ENCODE peak calls at places on chromosome 12, in five cellular contexts. P, M, X, A and T are unnamed samples. For H3K4me1, the result is how much of the 10 kb centered on the place peaks cover.

GRCh38 chr12:131920157-131920508 is 8.9 kb upstream of the PUS1 start:
- DNase-seq in P (no peak), M (no peak), X (no peak), A (no peak), T (no peak)

GRCh38 chr12:73266206-73266605 is 994.0 kb downstream of the TRHDE start:
- DNase-seq in P (no peak), M (no peak), X (no peak), A (no peak), T (no peak)

GRCh38 chr12:54357802-54358619 is 6.3 kb downstream of the GPR84 start:
- DNase-seq in P (no peak), M (no peak), X (no peak), A (no peak), T (no peak)

GRCh38 chr12:96434107-96434506 is 33.9 kb upstream of the CDK17 start:
- DNase-seq in P (no peak), M (peak), X (no peak), A (no peak), T (no peak)

GRCh38 chr12:2624543-2625266 is 170.1 kb upstream of the FKBP4 start:
- DNase-seq in P (no peak), M (no peak), X (no peak), A (no peak), T (no peak)

GRCh38 chr12:105799103-105799502 is 339.7 kb downstream of the NUAK1 start:
- DNase-seq in P (no peak), M (no peak), X (no peak), A (no peak), T (no peak)

GRCh38 chr12:25301798-25302197 is 51.1 kb upstream of the KRAS start:
- DNase-seq in P (no peak), M (no peak), X (no peak), A (no peak), T (no peak)

GRCh38 chr12:90841336-90841735 is 113.6 kb downstream of the CCER1 start:
- DNase-seq in P (no peak), M (no peak), X (no peak), A (no peak), T (no peak)

GRCh38 chr12:106871477-106871876 is 84.2 kb upstream of the TMEM263 start:
- DNase-seq in P (no peak), M (no peak), X (no peak), A (no peak), T (no peak)

GRCh38 chr12:29241821-29242591 is 92.9 kb downstream of the FAR2 start:
- DNase-seq in P (peak), M (peak), X (peak), A (no peak), T (no peak)

GRCh38 chr12:28130625-28131598 is 59.3 kb upstream of the CCDC91 start:
- DNase-seq in P (peak), M (no peak), X (peak), A (no peak), T (no peak)

GRCh38 chr12:54350743-54351142 is 13.5 kb downstream of the GPR84 start:
- DNase-seq in P (no peak), M (no peak), X (no peak), A (no peak), T (no peak)

GRCh38 chr12:68559984-68560822 is 50.5 kb upstream of the RAP1B start:
- DNase-seq in P (peak), M (peak), X (no peak), A (no peak), T (no peak)

GRCh38 chr12:109927622-109928021 is 27.5 kb downstream of the TCHP start:
- DNase-seq in P (no peak), M (peak), X (peak), A (peak), T (no peak)

GRCh38 chr12:28507867-28508266 is 317.6 kb downstream of the CCDC91 start:
- DNase-seq in P (no peak), M (no peak), X (no peak), A (no peak), T (no peak)

GRCh38 chr12:30985814-30986452 is 59.4 kb downstream of the TSPAN11 start:
- DNase-seq in P (no peak), M (peak), X (peak), A (peak), T (peak)

GRCh38 chr12:114664661-114665320 is 19.2 kb downstream of the TBX3 start:
- DNase-seq in P (no peak), M (no peak), X (no peak), A (no peak), T (no peak)
- H3K4me3 ChIP-seq in P (no peak), M (no peak), X (no peak), A (no peak), T (no peak)

GRCh38 chr12:125092872-125093680 is 27.8 kb downstream of the AACS start:
- DNase-seq in P (peak), M (peak), X (peak), A (no peak), T (peak)
- TF ChIP-seq CTCF in P (no peak), M (no peak), X (peak), A (no peak), T (peak)

DNA sequence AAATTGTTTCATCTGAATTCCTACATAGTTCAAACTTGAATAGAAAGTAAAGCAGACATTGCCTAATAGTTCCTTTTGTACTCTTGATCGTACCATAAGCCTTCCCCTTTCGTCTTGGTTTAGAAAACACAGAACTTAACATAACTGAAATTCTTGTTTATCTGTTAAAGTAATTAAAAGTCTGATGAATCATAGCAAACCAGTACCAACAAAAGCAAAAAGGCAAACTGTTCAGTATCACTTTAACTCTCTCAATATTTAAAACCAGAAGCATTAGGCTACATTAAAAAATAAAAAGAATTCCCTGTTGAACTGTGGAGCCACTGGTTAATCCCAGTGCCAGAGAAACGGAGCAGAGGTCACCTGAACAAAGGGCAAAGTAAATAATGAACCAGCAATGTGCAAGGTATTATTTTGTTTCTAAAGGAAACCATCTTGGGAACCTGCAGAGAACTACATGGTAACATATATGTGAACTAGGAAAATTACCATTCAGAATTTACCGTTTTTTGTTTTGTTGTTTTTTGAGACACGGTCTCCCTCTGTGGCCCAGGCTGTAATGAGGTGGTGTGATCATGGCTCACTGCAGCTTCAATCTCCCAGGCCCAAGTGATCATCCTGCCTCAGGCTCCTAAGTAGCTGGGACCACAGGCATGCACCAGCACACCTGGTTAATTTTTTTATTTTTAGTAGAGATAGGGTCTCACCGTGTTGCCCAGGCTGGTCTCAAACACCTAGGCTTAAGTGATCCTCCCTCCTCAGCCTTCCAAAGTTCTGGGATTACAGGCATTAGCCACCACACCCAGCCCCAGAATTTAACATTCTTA is 17.1 kb upstream of the HIGD1C start:
- DNase-seq in P (no peak), M (no peak), X (peak), A (no peak), T (no peak)
- H3K4me1 ChIP-seq in P (under half), M (under half), X (half or more), A (under half), T (under half)

GRCh38 chr12:85835810-85836715 is at the start of gene RASSF9:
- DNase-seq in P (peak), M (peak), X (peak), A (no peak), T (peak)
- H3K4me3 ChIP-seq in P (peak), M (peak), X (no peak), A (peak), T (no peak)

GRCh38 chr12:103542078-103542477 is 45.0 kb upstream of the STAB2 start:
- DNase-seq in P (no peak), M (no peak), X (no peak), A (no peak), T (no peak)

GRCh38 chr12:103548622-103549601 is 38.2 kb upstream of the STAB2 start:
- DNase-seq in P (peak), M (peak), X (peak), A (peak), T (peak)

GRCh38 chr12:103546959-103547358 is 40.1 kb upstream of the STAB2 start:
- DNase-seq in P (no peak), M (no peak), X (no peak), A (no peak), T (no peak)

DNA sequence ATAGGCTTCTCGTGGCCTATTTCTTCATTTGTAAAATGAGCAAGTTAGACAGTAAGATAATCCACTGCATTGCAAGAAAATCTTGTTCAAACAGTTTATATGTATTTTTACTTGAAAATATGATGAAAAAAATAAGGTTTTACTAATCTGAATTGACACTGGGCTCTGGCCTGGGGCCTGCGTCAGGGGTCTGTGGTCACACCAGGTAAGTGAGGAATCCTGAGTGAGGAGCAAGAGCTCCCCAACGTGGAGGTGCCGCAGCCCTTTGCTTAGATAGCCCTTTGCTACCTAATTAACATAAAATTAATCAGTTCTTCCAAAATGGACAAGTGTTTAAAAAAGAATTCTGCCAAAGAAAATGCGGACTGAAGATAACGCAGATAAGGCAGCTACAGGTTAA is 39.1 kb upstream of the STAB2 start:
- DNase-seq in P (no peak), M (no peak), X (no peak), A (no peak), T (no peak)
- TF ChIP-seq CTCF in P (no peak), M (no peak), X (no peak), A (no peak), T (no peak)

DNA sequence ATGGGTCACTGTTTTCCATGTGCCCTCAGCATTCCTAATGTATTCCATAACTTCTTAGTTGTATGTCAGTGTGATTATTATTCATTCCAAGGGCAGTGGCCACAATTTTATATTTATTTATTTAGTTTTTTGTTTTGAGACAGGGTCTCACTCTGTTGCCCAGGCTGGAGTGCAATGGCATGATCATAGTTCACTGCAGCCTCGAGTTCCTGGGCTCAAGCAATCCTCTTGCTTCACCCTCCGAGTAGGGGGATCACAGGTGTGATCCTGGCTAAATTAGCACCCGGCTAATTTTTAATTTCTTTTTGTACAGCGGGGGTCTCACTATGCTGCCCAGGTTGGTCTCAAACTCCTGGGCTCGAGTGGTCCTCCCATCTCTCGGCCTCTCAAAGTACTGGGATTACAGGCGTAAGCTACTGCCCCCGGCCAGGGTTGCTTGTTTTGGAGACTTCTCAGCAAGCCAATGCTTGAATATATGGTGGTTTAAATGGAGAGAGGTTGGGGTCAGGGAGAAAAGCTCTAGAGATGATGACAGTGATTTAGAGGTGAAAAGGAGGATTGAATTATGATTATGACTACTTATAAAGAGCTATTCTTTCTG is 7.6 kb downstream of the GPRC5A start:
- DNase-seq in P (no peak), M (no peak), X (no peak), A (no peak), T (no peak)
- H3K4me1 ChIP-seq in P (under half), M (under half), X (under half), A (under half), T (under half)

GRCh38 chr12:102118874-102119273 is 1.0 kb downstream of the NUP37 start:
- DNase-seq in P (no peak), M (no peak), X (no peak), A (no peak), T (no peak)
- H3K4me3 ChIP-seq in P (peak), M (peak), X (peak), A (no peak), T (no peak)

GRCh38 chr12:57368349-57369095 is 62.3 kb downstream of the R3HDM2 start:
- DNase-seq in P (no peak), M (peak), X (peak), A (no peak), T (peak)
- TF ChIP-seq CTCF in P (no peak), M (no peak), X (peak), A (no peak), T (no peak)

DNA sequence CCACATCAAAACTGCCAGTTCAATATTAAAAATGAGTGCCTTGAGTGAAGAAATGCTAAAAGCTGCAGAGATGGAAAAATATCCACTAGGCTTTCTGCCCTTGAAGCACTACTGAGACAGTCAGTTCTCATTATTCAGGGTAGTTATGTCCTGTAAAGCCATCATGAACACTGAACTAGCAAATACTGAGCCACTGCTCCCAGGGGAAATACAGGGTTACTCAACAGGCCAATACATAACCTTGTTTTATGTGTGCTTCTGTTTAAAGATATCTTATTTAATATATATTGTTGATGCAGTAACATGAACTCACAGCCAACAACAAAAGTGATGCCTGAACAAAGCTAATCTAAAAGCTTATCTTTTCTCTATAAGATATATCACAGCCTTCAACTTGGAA is 3.3 kb downstream of the RAD52 start:
- DNase-seq in P (no peak), M (no peak), X (no peak), A (no peak), T (no peak)
- H3K4me1 ChIP-seq in P (under half), M (under half), X (under half), A (under half), T (under half)